ENCODE peak calls at places on chromosomes 7 and 10, in six cellular contexts. One of them, this sample, is unnamed.

GRCh38 chr7:50197547-50197946 is 104.5 kb upstream of the ZPBP start:
- DNase-seq in CD8-positive, alpha-beta memory T cell: no peak
- DNase-seq in heart right ventricle: no peak
- DNase-seq in lower lobe of right lung: no peak
- DNase-seq in adrenal gland: peak; percentile 77
- DNase-seq in fibroblast of lung: no peak
- DNase-seq in this sample: no peak

GRCh38 chr7:123846217-123846891 is 1.4 kb downstream of the HYAL4 start:
- DNase-seq in CD8-positive, alpha-beta memory T cell: no peak
- DNase-seq in heart right ventricle: no peak
- DNase-seq in lower lobe of right lung: no peak
- DNase-seq in adrenal gland: no peak
- DNase-seq in fibroblast of lung: no peak
- DNase-seq in this sample: peak; percentile 6

GRCh38 chr10:6052247-6053221 is 9.6 kb downstream of the IL2RA start:
- DNase-seq in CD8-positive, alpha-beta memory T cell: peak; percentile 65
- DNase-seq in heart right ventricle: no peak
- DNase-seq in lower lobe of right lung: no peak
- DNase-seq in adrenal gland: no peak
- DNase-seq in fibroblast of lung: no peak
- DNase-seq in this sample: no peak

GRCh38 chr10:98349508-98349922 is 65.5 kb downstream of the PYROXD2 start:
- DNase-seq in CD8-positive, alpha-beta memory T cell: no peak
- DNase-seq in heart right ventricle: peak; percentile 54
- DNase-seq in lower lobe of right lung: no peak
- DNase-seq in adrenal gland: peak; percentile 38
- DNase-seq in fibroblast of lung: peak; percentile 99
- DNase-seq in this sample: peak; percentile 100

GRCh38 chr10:101704306-101704705 is 9.3 kb upstream of the FBXW4 start:
- DNase-seq in CD8-positive, alpha-beta memory T cell: no peak
- DNase-seq in heart right ventricle: no peak
- DNase-seq in lower lobe of right lung: no peak
- DNase-seq in adrenal gland: no peak
- DNase-seq in fibroblast of lung: no peak
- DNase-seq in this sample: no peak

GRCh38 chr7:130256716-130257115 is 9.9 kb upstream of the CPA2 start:
- DNase-seq in CD8-positive, alpha-beta memory T cell: no peak
- DNase-seq in heart right ventricle: no peak
- DNase-seq in lower lobe of right lung: no peak
- DNase-seq in adrenal gland: no peak
- DNase-seq in fibroblast of lung: no peak
- DNase-seq in this sample: no peak

GRCh38 chr7:31340603-31341002 is at the start of gene NEUROD6:
- DNase-seq in CD8-positive, alpha-beta memory T cell: no peak
- DNase-seq in heart right ventricle: no peak
- DNase-seq in lower lobe of right lung: no peak
- DNase-seq in adrenal gland: no peak
- DNase-seq in fibroblast of lung: no peak
- DNase-seq in this sample: no peak

GRCh38 chr7:48182736-48183369 is 11.6 kb downstream of the ABCA13 start:
- DNase-seq in CD8-positive, alpha-beta memory T cell: no peak
- DNase-seq in heart right ventricle: no peak
- DNase-seq in lower lobe of right lung: no peak
- DNase-seq in adrenal gland: no peak
- DNase-seq in fibroblast of lung: peak; percentile 18
- DNase-seq in this sample: peak; percentile 46

GRCh38 chr7:8277394-8277982 is 15.5 kb upstream of the ICA1 start:
- DNase-seq in CD8-positive, alpha-beta memory T cell: no peak
- DNase-seq in heart right ventricle: no peak
- DNase-seq in lower lobe of right lung: no peak
- DNase-seq in adrenal gland: no peak
- DNase-seq in fibroblast of lung: no peak
- DNase-seq in this sample: no peak

GRCh38 chr10:69449841-69450240 is 1.4 kb upstream of the TSPAN15 start:
- DNase-seq in CD8-positive, alpha-beta memory T cell: peak; percentile 34
- DNase-seq in heart right ventricle: peak; percentile 73
- DNase-seq in lower lobe of right lung: peak; percentile 61
- DNase-seq in adrenal gland: peak; percentile 35
- DNase-seq in fibroblast of lung: peak; percentile 33
- DNase-seq in this sample: peak; percentile 16

GRCh38 chr7:5572439-5572838 is 148.8 kb upstream of the TNRC18 start:
- DNase-seq in CD8-positive, alpha-beta memory T cell: no peak
- DNase-seq in heart right ventricle: no peak
- DNase-seq in lower lobe of right lung: no peak
- DNase-seq in adrenal gland: no peak
- DNase-seq in fibroblast of lung: no peak
- DNase-seq in this sample: no peak

GRCh38 chr7:5578441-5579024 is 154.9 kb upstream of the TNRC18 start:
- DNase-seq in CD8-positive, alpha-beta memory T cell: no peak
- DNase-seq in heart right ventricle: no peak
- DNase-seq in lower lobe of right lung: no peak
- DNase-seq in adrenal gland: peak; percentile 39
- DNase-seq in fibroblast of lung: no peak
- DNase-seq in this sample: no peak

GRCh38 chr7:5574770-5575269 is 151.2 kb upstream of the TNRC18 start:
- DNase-seq in CD8-positive, alpha-beta memory T cell: no peak
- DNase-seq in heart right ventricle: peak; percentile 77
- DNase-seq in lower lobe of right lung: no peak
- DNase-seq in adrenal gland: peak; percentile 66
- DNase-seq in fibroblast of lung: no peak
- DNase-seq in this sample: no peak
- H3K4me3 ChIP-seq in CD8-positive, alpha-beta memory T cell: no peak overlapping the region
- H3K4me3 ChIP-seq in heart right ventricle: peak overlapping the region; percentile 16
- H3K4me3 ChIP-seq in lower lobe of right lung: peak overlapping the region; percentile 32
- H3K4me3 ChIP-seq in adrenal gland: no peak overlapping the region
- H3K4me3 ChIP-seq in fibroblast of lung: no peak overlapping the region
- H3K4me3 ChIP-seq in this sample: no peak overlapping the region

DNA sequence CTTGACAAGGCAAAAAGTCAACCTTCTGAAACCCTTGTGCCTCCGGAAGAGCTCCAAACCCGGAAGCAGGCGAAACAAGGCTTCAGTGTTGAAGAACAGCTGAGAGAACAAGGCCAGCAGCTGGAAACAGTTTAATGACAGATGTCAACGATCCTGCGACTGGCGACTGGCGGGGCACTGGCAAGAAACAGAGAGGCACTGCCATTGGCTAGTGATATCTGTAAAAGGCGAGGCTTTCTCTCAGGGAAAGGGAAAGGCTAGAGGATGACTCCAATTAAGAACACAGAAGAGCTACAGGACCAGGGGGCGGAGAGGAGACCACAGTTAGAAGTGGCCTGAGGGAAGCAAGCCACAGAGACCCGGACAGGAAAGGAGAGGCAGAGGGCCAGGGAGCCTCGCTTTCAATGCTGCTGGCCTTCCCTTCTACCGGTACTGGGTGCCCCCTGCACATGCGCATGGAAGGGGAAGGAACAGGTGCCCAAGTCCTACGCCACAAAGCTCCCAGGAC is 19.4 kb downstream of the ITGB1 start:
- DNase-seq in CD8-positive, alpha-beta memory T cell: no peak
- DNase-seq in heart right ventricle: peak; percentile 44
- DNase-seq in lower lobe of right lung: no peak
- DNase-seq in adrenal gland: peak; percentile 36
- DNase-seq in fibroblast of lung: peak; percentile 49
- DNase-seq in this sample: no peak
- H3K4me3 ChIP-seq in CD8-positive, alpha-beta memory T cell: no peak overlapping the region
- H3K4me3 ChIP-seq in heart right ventricle: peak overlapping the region; percentile 9
- H3K4me3 ChIP-seq in lower lobe of right lung: no peak overlapping the region
- H3K4me3 ChIP-seq in adrenal gland: no peak overlapping the region
- H3K4me3 ChIP-seq in fibroblast of lung: no peak overlapping the region
- H3K4me3 ChIP-seq in this sample: no peak overlapping the region

GRCh38 chr10:129955591-129956284 is 8.3 kb downstream of the EBF3 start:
- DNase-seq in CD8-positive, alpha-beta memory T cell: no peak
- DNase-seq in heart right ventricle: no peak
- DNase-seq in lower lobe of right lung: no peak
- DNase-seq in adrenal gland: no peak
- DNase-seq in fibroblast of lung: no peak
- DNase-seq in this sample: peak; percentile 55

GRCh38 chr10:129958686-129959543 is 5.2 kb downstream of the EBF3 start:
- DNase-seq in CD8-positive, alpha-beta memory T cell: no peak
- DNase-seq in heart right ventricle: no peak
- DNase-seq in lower lobe of right lung: no peak
- DNase-seq in adrenal gland: no peak
- DNase-seq in fibroblast of lung: no peak
- DNase-seq in this sample: peak; percentile 29

GRCh38 chr10:129956285-129956649 is 7.8 kb downstream of the EBF3 start:
- DNase-seq in CD8-positive, alpha-beta memory T cell: no peak
- DNase-seq in heart right ventricle: no peak
- DNase-seq in lower lobe of right lung: no peak
- DNase-seq in adrenal gland: no peak
- DNase-seq in fibroblast of lung: no peak
- DNase-seq in this sample: no peak

GRCh38 chr10:129958118-129958685 is 5.9 kb downstream of the EBF3 start:
- DNase-seq in CD8-positive, alpha-beta memory T cell: no peak
- DNase-seq in heart right ventricle: no peak
- DNase-seq in lower lobe of right lung: no peak
- DNase-seq in adrenal gland: no peak
- DNase-seq in fibroblast of lung: no peak
- DNase-seq in this sample: peak; percentile 56

GRCh38 chr10:129956902-129957673 is 7.0 kb downstream of the EBF3 start:
- DNase-seq in CD8-positive, alpha-beta memory T cell: no peak
- DNase-seq in heart right ventricle: no peak
- DNase-seq in lower lobe of right lung: no peak
- DNase-seq in adrenal gland: no peak
- DNase-seq in fibroblast of lung: no peak
- DNase-seq in this sample: peak; percentile 25
- H3K4me3 ChIP-seq in CD8-positive, alpha-beta memory T cell: no peak overlapping the region
- H3K4me3 ChIP-seq in heart right ventricle: peak overlapping the region; percentile 58
- H3K4me3 ChIP-seq in lower lobe of right lung: no peak overlapping the region
- H3K4me3 ChIP-seq in adrenal gland: no peak overlapping the region
- H3K4me3 ChIP-seq in fibroblast of lung: no peak overlapping the region
- H3K4me3 ChIP-seq in this sample: peak overlapping the region; percentile 25

GRCh38 chr7:2805213-2806003 is 38.7 kb downstream of the GNA12 start:
- DNase-seq in CD8-positive, alpha-beta memory T cell: no peak
- DNase-seq in heart right ventricle: no peak
- DNase-seq in lower lobe of right lung: no peak
- DNase-seq in adrenal gland: peak; percentile 79
- DNase-seq in fibroblast of lung: no peak
- DNase-seq in this sample: no peak
- H3K4me3 ChIP-seq in CD8-positive, alpha-beta memory T cell: no peak overlapping the region
- H3K4me3 ChIP-seq in heart right ventricle: no peak overlapping the region
- H3K4me3 ChIP-seq in lower lobe of right lung: no peak overlapping the region
- H3K4me3 ChIP-seq in adrenal gland: no peak overlapping the region
- H3K4me3 ChIP-seq in fibroblast of lung: no peak overlapping the region
- H3K4me3 ChIP-seq in this sample: no peak overlapping the region

GRCh38 chr7:107661865-107662379 is 1.3 kb downstream of the SLC26A4 start:
- DNase-seq in CD8-positive, alpha-beta memory T cell: no peak
- DNase-seq in heart right ventricle: no peak
- DNase-seq in lower lobe of right lung: no peak
- DNase-seq in adrenal gland: no peak
- DNase-seq in fibroblast of lung: no peak
- DNase-seq in this sample: no peak

GRCh38 chr7:107658467-107658866 is 2.2 kb upstream of the SLC26A4 start:
- DNase-seq in CD8-positive, alpha-beta memory T cell: no peak
- DNase-seq in heart right ventricle: no peak
- DNase-seq in lower lobe of right lung: no peak
- DNase-seq in adrenal gland: no peak
- DNase-seq in fibroblast of lung: no peak
- DNase-seq in this sample: peak; percentile 64

GRCh38 chr7:107660381-107661080 is at the start of gene SLC26A4:
- DNase-seq in CD8-positive, alpha-beta memory T cell: no peak
- DNase-seq in heart right ventricle: no peak
- DNase-seq in lower lobe of right lung: no peak
- DNase-seq in adrenal gland: no peak
- DNase-seq in fibroblast of lung: no peak
- DNase-seq in this sample: no peak

GRCh38 chr7:107661081-107661864 is 645 bp downstream of the SLC26A4 start:
- DNase-seq in CD8-positive, alpha-beta memory T cell: no peak
- DNase-seq in heart right ventricle: peak; percentile 19
- DNase-seq in lower lobe of right lung: peak; percentile 74
- DNase-seq in adrenal gland: peak; percentile 51
- DNase-seq in fibroblast of lung: peak; percentile 53
- DNase-seq in this sample: peak; percentile 35

GRCh38 chr7:107659666-107660065 is 962 bp upstream of the SLC26A4 start:
- DNase-seq in CD8-positive, alpha-beta memory T cell: no peak
- DNase-seq in heart right ventricle: no peak
- DNase-seq in lower lobe of right lung: no peak
- DNase-seq in adrenal gland: no peak
- DNase-seq in fibroblast of lung: peak; percentile 74
- DNase-seq in this sample: peak; percentile 90
- H3K4me3 ChIP-seq in CD8-positive, alpha-beta memory T cell: no peak overlapping the region
- H3K4me3 ChIP-seq in heart right ventricle: no peak overlapping the region
- H3K4me3 ChIP-seq in lower lobe of right lung: no peak overlapping the region
- H3K4me3 ChIP-seq in adrenal gland: no peak overlapping the region
- H3K4me3 ChIP-seq in fibroblast of lung: no peak overlapping the region
- H3K4me3 ChIP-seq in this sample: no peak overlapping the region

This sample was measured in fibroblast of the aortic adventitia.